ENCODE peak calls at places on chromosomes 2 and 18, in five cellular contexts. One of them, this sample, is unnamed. For H3K4me1 and H3K27me3, the result is how much of the 10 kb centered on the place peaks cover.

GRCh38 chr2:105177008-105177407 is 64.5 kb upstream of the GPR45 start:
- DNase-seq in tibial artery: no peak
- DNase-seq in DND-41: no peak
- DNase-seq in psoas muscle: no peak
- DNase-seq in RWPE2: no peak
- DNase-seq in this sample: no peak

GRCh38 chr18:59627414-59627813 is 69.8 kb downstream of the CCBE1 start:
- DNase-seq in tibial artery: no peak
- DNase-seq in DND-41: no peak
- DNase-seq in psoas muscle: no peak
- DNase-seq in RWPE2: no peak
- DNase-seq in this sample: no peak

GRCh38 chr2:18998492-18998891 is 359.9 kb downstream of the OSR1 start:
- DNase-seq in tibial artery: no peak
- DNase-seq in DND-41: no peak
- DNase-seq in psoas muscle: no peak
- DNase-seq in RWPE2: no peak
- DNase-seq in this sample: no peak

GRCh38 chr18:44852818-44853217 is 172.1 kb downstream of the SETBP1 start:
- DNase-seq in tibial artery: no peak
- DNase-seq in DND-41: no peak
- DNase-seq in psoas muscle: no peak
- DNase-seq in RWPE2: no peak
- DNase-seq in this sample: no peak

GRCh38 chr18:40041951-40042350 is 1913.1 kb upstream of the PIK3C3 start:
- DNase-seq in tibial artery: no peak
- DNase-seq in DND-41: no peak
- DNase-seq in psoas muscle: no peak
- DNase-seq in RWPE2: no peak
- DNase-seq in this sample: no peak

GRCh38 chr2:227890495-227891079 is 19.2 kb downstream of the DAW1 start:
- DNase-seq in tibial artery: no peak
- DNase-seq in DND-41: no peak
- DNase-seq in psoas muscle: no peak
- DNase-seq in RWPE2: no peak
- DNase-seq in this sample: peak

GRCh38 chr2:160306985-160307384 is 106.9 kb upstream of the ITGB6 start:
- DNase-seq in tibial artery: no peak
- DNase-seq in DND-41: no peak
- DNase-seq in psoas muscle: no peak
- DNase-seq in RWPE2: no peak
- DNase-seq in this sample: no peak

GRCh38 chr18:48441405-48441881 is 32.3 kb upstream of the ZBTB7C start:
- DNase-seq in tibial artery: peak
- DNase-seq in DND-41: no peak
- DNase-seq in psoas muscle: peak
- DNase-seq in RWPE2: no peak
- DNase-seq in this sample: no peak

GRCh38 chr2:38751847-38752410 is 768 bp upstream of the SRSF7 start:
- DNase-seq in tibial artery: no peak
- DNase-seq in DND-41: no peak
- DNase-seq in psoas muscle: no peak
- DNase-seq in RWPE2: no peak
- DNase-seq in this sample: no peak

GRCh38 chr2:169363570-169364150 is 1.3 kb upstream of the LRP2 start:
- DNase-seq in tibial artery: peak
- DNase-seq in DND-41: no peak
- DNase-seq in psoas muscle: peak
- DNase-seq in RWPE2: no peak
- DNase-seq in this sample: peak

GRCh38 chr18:31217038-31217437 is 54.4 kb upstream of the DSC1 start:
- DNase-seq in tibial artery: no peak
- DNase-seq in DND-41: no peak
- DNase-seq in psoas muscle: no peak
- DNase-seq in RWPE2: no peak
- DNase-seq in this sample: no peak

GRCh38 chr18:5510109-5510846 is 33.5 kb downstream of the EPB41L3 start:
- DNase-seq in tibial artery: no peak
- DNase-seq in DND-41: no peak
- DNase-seq in psoas muscle: no peak
- DNase-seq in RWPE2: no peak
- DNase-seq in this sample: no peak

GRCh38 chr2:10475811-10476660 is 27.9 kb upstream of the ODC1 start:
- DNase-seq in tibial artery: peak
- DNase-seq in DND-41: no peak
- DNase-seq in psoas muscle: no peak
- DNase-seq in RWPE2: no peak
- DNase-seq in this sample: peak

GRCh38 chr2:136132840-136133570 is 15.1 kb upstream of the CXCR4 start:
- DNase-seq in tibial artery: no peak
- DNase-seq in DND-41: peak
- DNase-seq in psoas muscle: no peak
- DNase-seq in RWPE2: no peak
- DNase-seq in this sample: no peak

GRCh38 chr2:45318675-45319074 is 292.4 kb downstream of the SRBD1 start:
- DNase-seq in tibial artery: no peak
- DNase-seq in DND-41: no peak
- DNase-seq in psoas muscle: no peak
- DNase-seq in RWPE2: no peak
- DNase-seq in this sample: no peak

GRCh38 chr2:111231532-111232252 is 111.0 kb downstream of the BCL2L11 start:
- DNase-seq in tibial artery: no peak
- DNase-seq in DND-41: no peak
- DNase-seq in psoas muscle: no peak
- DNase-seq in RWPE2: no peak
- DNase-seq in this sample: no peak

GRCh38 chr18:70377857-70378701 is 89.2 kb downstream of the SOCS6 start:
- DNase-seq in tibial artery: no peak
- DNase-seq in DND-41: no peak
- DNase-seq in psoas muscle: no peak
- DNase-seq in RWPE2: no peak
- DNase-seq in this sample: no peak

GRCh38 chr2:3461781-3462492 is 57.4 kb downstream of the ADI1 start:
- DNase-seq in tibial artery: peak
- DNase-seq in DND-41: peak
- DNase-seq in psoas muscle: peak
- DNase-seq in RWPE2: no peak
- DNase-seq in this sample: peak

GRCh38 chr18:13712400-13713131 is 13.8 kb downstream of the FAM210A start:
- DNase-seq in tibial artery: no peak
- DNase-seq in DND-41: no peak
- DNase-seq in psoas muscle: no peak
- DNase-seq in RWPE2: no peak
- DNase-seq in this sample: no peak

GRCh38 chr2:100592226-100592625 is 29.4 kb downstream of the PDCL3 start:
- DNase-seq in tibial artery: no peak
- DNase-seq in DND-41: no peak
- DNase-seq in psoas muscle: no peak
- DNase-seq in RWPE2: no peak
- DNase-seq in this sample: no peak

GRCh38 chr2:175631247-175631628 is 370.8 kb downstream of the LNPK start:
- DNase-seq in tibial artery: no peak
- DNase-seq in DND-41: no peak
- DNase-seq in psoas muscle: no peak
- DNase-seq in RWPE2: no peak
- DNase-seq in this sample: no peak

GRCh38 chr18:31658670-31659573 is 25.5 kb downstream of the B4GALT6 start:
- DNase-seq in tibial artery: no peak
- DNase-seq in DND-41: no peak
- DNase-seq in psoas muscle: no peak
- DNase-seq in RWPE2: no peak
- DNase-seq in this sample: no peak

GRCh38 chr2:219556413-219556812 is 12.6 kb downstream of the TMEM198 start:
- DNase-seq in tibial artery: no peak
- DNase-seq in DND-41: no peak
- DNase-seq in psoas muscle: no peak
- DNase-seq in RWPE2: no peak
- DNase-seq in this sample: no peak

GRCh38 chr18:76875390-76876330 is 53.3 kb downstream of the ZNF236 start:
- DNase-seq in tibial artery: no peak
- DNase-seq in DND-41: peak
- DNase-seq in psoas muscle: no peak
- DNase-seq in RWPE2: no peak
- DNase-seq in this sample: no peak

GRCh38 chr2:50143822-50144575 is 887.9 kb downstream of the NRXN1 start:
- DNase-seq in tibial artery: no peak
- DNase-seq in DND-41: peak
- DNase-seq in psoas muscle: no peak
- DNase-seq in RWPE2: no peak
- DNase-seq in this sample: peak

GRCh38 chr2:55163258-55163657 is 68.8 kb downstream of the CLHC1 start:
- DNase-seq in tibial artery: no peak
- DNase-seq in DND-41: no peak
- DNase-seq in psoas muscle: no peak
- DNase-seq in RWPE2: no peak
- DNase-seq in this sample: no peak

GRCh38 chr2:64769392-64770044 is 115.8 kb upstream of the SERTAD2 start:
- DNase-seq in tibial artery: no peak
- DNase-seq in DND-41: no peak
- DNase-seq in psoas muscle: no peak
- DNase-seq in RWPE2: no peak
- DNase-seq in this sample: no peak

GRCh38 chr18:50578651-50579050 is 18.8 kb downstream of the MAPK4 start:
- DNase-seq in tibial artery: no peak
- DNase-seq in DND-41: no peak
- DNase-seq in psoas muscle: no peak
- DNase-seq in RWPE2: peak
- DNase-seq in this sample: no peak

GRCh38 chr18:26648509-26649192 is 100.3 kb upstream of the KCTD1 start:
- DNase-seq in tibial artery: no peak
- DNase-seq in DND-41: no peak
- DNase-seq in psoas muscle: no peak
- DNase-seq in RWPE2: no peak
- DNase-seq in this sample: peak

GRCh38 chr2:13193075-13193474 is 476.3 kb downstream of the TRIB2 start:
- DNase-seq in tibial artery: no peak
- DNase-seq in DND-41: peak
- DNase-seq in psoas muscle: no peak
- DNase-seq in RWPE2: no peak
- DNase-seq in this sample: no peak

GRCh38 chr2:30509716-30510115 is 62.7 kb downstream of the LCLAT1 start:
- DNase-seq in tibial artery: no peak
- DNase-seq in DND-41: no peak
- DNase-seq in psoas muscle: no peak
- DNase-seq in RWPE2: no peak
- DNase-seq in this sample: no peak

GRCh38 chr2:30512243-30512866 is 65.3 kb downstream of the LCLAT1 start:
- DNase-seq in tibial artery: no peak
- DNase-seq in DND-41: no peak
- DNase-seq in psoas muscle: no peak
- DNase-seq in RWPE2: no peak
- DNase-seq in this sample: no peak

GRCh38 chr2:30514134-30514860 is 67.3 kb downstream of the LCLAT1 start:
- DNase-seq in tibial artery: no peak
- DNase-seq in DND-41: no peak
- DNase-seq in psoas muscle: no peak
- DNase-seq in RWPE2: no peak
- DNase-seq in this sample: peak

GRCh38 chr2:30511122-30512083 is 64.4 kb downstream of the LCLAT1 start:
- DNase-seq in tibial artery: peak
- DNase-seq in DND-41: no peak
- DNase-seq in psoas muscle: peak
- DNase-seq in RWPE2: no peak
- DNase-seq in this sample: peak

GRCh38 chr2:30510409-30510808 is 63.4 kb downstream of the LCLAT1 start:
- DNase-seq in tibial artery: no peak
- DNase-seq in DND-41: no peak
- DNase-seq in psoas muscle: no peak
- DNase-seq in RWPE2: no peak
- DNase-seq in this sample: no peak
- H3K27ac ChIP-seq in tibial artery: no peak
- H3K27ac ChIP-seq in DND-41: no peak
- H3K27ac ChIP-seq in psoas muscle: peak
- H3K27ac ChIP-seq in RWPE2: no peak
- H3K27ac ChIP-seq in this sample: no peak

GRCh38 chr2:98091738-98092137 is 4.8 kb downstream of the VWA3B start:
- DNase-seq in tibial artery: no peak
- DNase-seq in DND-41: no peak
- DNase-seq in psoas muscle: no peak
- DNase-seq in RWPE2: no peak
- DNase-seq in this sample: no peak
- H3K4me1 ChIP-seq in tibial artery: under half
- H3K4me1 ChIP-seq in DND-41: under half
- H3K4me1 ChIP-seq in psoas muscle: under half
- H3K4me1 ChIP-seq in RWPE2: under half
- H3K4me1 ChIP-seq in this sample: under half

GRCh38 chr2:150486539-150487484 is 655 bp downstream of the RND3 start:
- DNase-seq in tibial artery: peak
- DNase-seq in DND-41: no peak
- DNase-seq in psoas muscle: no peak
- DNase-seq in RWPE2: peak
- DNase-seq in this sample: peak

GRCh38 chr2:150485114-150485870 is 2.2 kb downstream of the RND3 start:
- DNase-seq in tibial artery: peak
- DNase-seq in DND-41: no peak
- DNase-seq in psoas muscle: peak
- DNase-seq in RWPE2: peak
- DNase-seq in this sample: peak

GRCh38 chr2:150490466-150490865 is 3.0 kb upstream of the RND3 start:
- DNase-seq in tibial artery: no peak
- DNase-seq in DND-41: no peak
- DNase-seq in psoas muscle: no peak
- DNase-seq in RWPE2: no peak
- DNase-seq in this sample: no peak

GRCh38 chr2:150485871-150486538 is 1.5 kb downstream of the RND3 start:
- DNase-seq in tibial artery: peak
- DNase-seq in DND-41: no peak
- DNase-seq in psoas muscle: peak
- DNase-seq in RWPE2: peak
- DNase-seq in this sample: peak

GRCh38 chr2:150487537-150488429 is at the start of gene RND3:
- DNase-seq in tibial artery: peak
- DNase-seq in DND-41: peak
- DNase-seq in psoas muscle: peak
- DNase-seq in RWPE2: peak
- DNase-seq in this sample: peak
- H3K27me3 ChIP-seq in tibial artery: under half
- H3K27me3 ChIP-seq in DND-41: under half
- H3K27me3 ChIP-seq in psoas muscle: under half
- H3K27me3 ChIP-seq in RWPE2: under half
- H3K27me3 ChIP-seq in this sample: under half

GRCh38 chr2:109409347-109410020 is 204.3 kb downstream of the SEPTIN10 start:
- DNase-seq in tibial artery: no peak
- DNase-seq in DND-41: no peak
- DNase-seq in psoas muscle: no peak
- DNase-seq in RWPE2: no peak
- DNase-seq in this sample: peak

GRCh38 chr2:109411648-109412325 is 202.0 kb downstream of the SEPTIN10 start:
- DNase-seq in tibial artery: no peak
- DNase-seq in DND-41: no peak
- DNase-seq in psoas muscle: no peak
- DNase-seq in RWPE2: no peak
- DNase-seq in this sample: peak

GRCh38 chr2:109407401-109408335 is 206.1 kb downstream of the SEPTIN10 start:
- DNase-seq in tibial artery: no peak
- DNase-seq in DND-41: no peak
- DNase-seq in psoas muscle: no peak
- DNase-seq in RWPE2: no peak
- DNase-seq in this sample: peak

GRCh38 chr2:109406301-109406700 is 207.5 kb downstream of the SEPTIN10 start:
- DNase-seq in tibial artery: no peak
- DNase-seq in DND-41: no peak
- DNase-seq in psoas muscle: no peak
- DNase-seq in RWPE2: no peak
- DNase-seq in this sample: peak

GRCh38 chr2:109410021-109410815 is 203.5 kb downstream of the SEPTIN10 start:
- DNase-seq in tibial artery: no peak
- DNase-seq in DND-41: no peak
- DNase-seq in psoas muscle: peak
- DNase-seq in RWPE2: no peak
- DNase-seq in this sample: peak
- H3K27ac ChIP-seq in tibial artery: no peak
- H3K27ac ChIP-seq in DND-41: no peak
- H3K27ac ChIP-seq in psoas muscle: no peak
- H3K27ac ChIP-seq in RWPE2: no peak
- H3K27ac ChIP-seq in this sample: no peak